ENCODE peak calls at places on chromosomes 2 and 18, in nine cellular contexts. One of them, this sample, is unnamed.
A peak's percentile ranks its signal among the peaks of the same experiment; 100 is the strongest.

GRCh38 chr2:100588071-100588786 is 25.4 kb downstream of the PDCL3 start:
- DNase-seq in right lobe of liver: no peak
- DNase-seq in dorsolateral prefrontal cortex: no peak
- DNase-seq in PC-9: peak; percentile 50
- DNase-seq in bronchial epithelial cell: peak; percentile 63
- DNase-seq in heart right ventricle: no peak
- DNase-seq in adrenal gland: peak; percentile 42
- DNase-seq in sigmoid colon: no peak
- DNase-seq in AG04450: no peak
- DNase-seq in this sample: no peak

GRCh38 chr2:47561906-47562305 is 158.9 kb downstream of the MSH2 start:
- DNase-seq in right lobe of liver: no peak
- DNase-seq in dorsolateral prefrontal cortex: no peak
- DNase-seq in PC-9: peak; percentile 49
- DNase-seq in bronchial epithelial cell: peak; percentile 20
- DNase-seq in heart right ventricle: no peak
- DNase-seq in adrenal gland: no peak
- DNase-seq in sigmoid colon: no peak
- DNase-seq in AG04450: no peak
- DNase-seq in this sample: no peak

GRCh38 chr2:171924170-171924942 is 2.1 kb downstream of the HAT1 start:
- DNase-seq in right lobe of liver: no peak
- DNase-seq in dorsolateral prefrontal cortex: no peak
- DNase-seq in PC-9: no peak
- DNase-seq in bronchial epithelial cell: no peak
- DNase-seq in heart right ventricle: no peak
- DNase-seq in adrenal gland: no peak
- DNase-seq in sigmoid colon: no peak
- DNase-seq in AG04450: no peak
- DNase-seq in this sample: no peak

GRCh38 chr2:48747319-48747718 is 8.2 kb downstream of the LHCGR start:
- DNase-seq in right lobe of liver: no peak
- DNase-seq in dorsolateral prefrontal cortex: no peak
- DNase-seq in PC-9: no peak
- DNase-seq in bronchial epithelial cell: no peak
- DNase-seq in heart right ventricle: no peak
- DNase-seq in adrenal gland: no peak
- DNase-seq in sigmoid colon: no peak
- DNase-seq in AG04450: no peak
- DNase-seq in this sample: no peak

GRCh38 chr18:35005963-35006577 is 35.1 kb upstream of the MAPRE2 start:
- DNase-seq in right lobe of liver: no peak
- DNase-seq in dorsolateral prefrontal cortex: no peak
- DNase-seq in PC-9: peak; percentile 32
- DNase-seq in bronchial epithelial cell: peak; percentile 68
- DNase-seq in heart right ventricle: peak; percentile 28
- DNase-seq in adrenal gland: no peak
- DNase-seq in sigmoid colon: no peak
- DNase-seq in AG04450: peak; percentile 27
- DNase-seq in this sample: no peak

GRCh38 chr2:182283512-182283911 is 143.3 kb downstream of the PDE1A start:
- DNase-seq in right lobe of liver: no peak
- DNase-seq in dorsolateral prefrontal cortex: no peak
- DNase-seq in PC-9: no peak
- DNase-seq in bronchial epithelial cell: peak; percentile 9
- DNase-seq in heart right ventricle: no peak
- DNase-seq in adrenal gland: no peak
- DNase-seq in sigmoid colon: no peak
- DNase-seq in AG04450: no peak
- DNase-seq in this sample: no peak

GRCh38 chr18:25099838-25100393 is 252.1 kb downstream of the ZNF521 start:
- DNase-seq in right lobe of liver: no peak
- DNase-seq in dorsolateral prefrontal cortex: no peak
- DNase-seq in PC-9: no peak
- DNase-seq in bronchial epithelial cell: no peak
- DNase-seq in heart right ventricle: no peak
- DNase-seq in adrenal gland: no peak
- DNase-seq in sigmoid colon: no peak
- DNase-seq in AG04450: peak; percentile 6
- DNase-seq in this sample: no peak

GRCh38 chr2:164722604-164723338 is 101.5 kb upstream of the GRB14 start:
- DNase-seq in right lobe of liver: no peak
- DNase-seq in dorsolateral prefrontal cortex: no peak
- DNase-seq in PC-9: no peak
- DNase-seq in bronchial epithelial cell: no peak
- DNase-seq in heart right ventricle: no peak
- DNase-seq in adrenal gland: no peak
- DNase-seq in sigmoid colon: no peak
- DNase-seq in AG04450: no peak
- DNase-seq in this sample: no peak

GRCh38 chr18:79608535-79608934 is 71.1 kb upstream of the CTDP1 start:
- DNase-seq in right lobe of liver: peak; percentile 31
- DNase-seq in dorsolateral prefrontal cortex: no peak
- DNase-seq in PC-9: no peak
- DNase-seq in bronchial epithelial cell: no peak
- DNase-seq in heart right ventricle: no peak
- DNase-seq in adrenal gland: no peak
- DNase-seq in sigmoid colon: peak; percentile 61
- DNase-seq in AG04450: no peak
- DNase-seq in this sample: no peak

GRCh38 chr18:79606621-79607331 is 72.8 kb upstream of the CTDP1 start:
- DNase-seq in right lobe of liver: peak; percentile 50
- DNase-seq in dorsolateral prefrontal cortex: no peak
- DNase-seq in PC-9: no peak
- DNase-seq in bronchial epithelial cell: no peak
- DNase-seq in heart right ventricle: no peak
- DNase-seq in adrenal gland: no peak
- DNase-seq in sigmoid colon: peak; percentile 51
- DNase-seq in AG04450: no peak
- DNase-seq in this sample: no peak

GRCh38 chr18:79608069-79608468 is 71.5 kb upstream of the CTDP1 start:
- DNase-seq in right lobe of liver: peak; percentile 9
- DNase-seq in dorsolateral prefrontal cortex: no peak
- DNase-seq in PC-9: no peak
- DNase-seq in bronchial epithelial cell: no peak
- DNase-seq in heart right ventricle: no peak
- DNase-seq in adrenal gland: no peak
- DNase-seq in sigmoid colon: peak; percentile 43
- DNase-seq in AG04450: no peak
- DNase-seq in this sample: peak; percentile 1

GRCh38 chr18:79609021-79609461 is 70.6 kb upstream of the CTDP1 start:
- DNase-seq in right lobe of liver: peak; percentile 25
- DNase-seq in dorsolateral prefrontal cortex: no peak
- DNase-seq in PC-9: no peak
- DNase-seq in bronchial epithelial cell: no peak
- DNase-seq in heart right ventricle: no peak
- DNase-seq in adrenal gland: no peak
- DNase-seq in sigmoid colon: peak; percentile 40
- DNase-seq in AG04450: no peak
- DNase-seq in this sample: peak; percentile 1

GRCh38 chr18:79607361-79607930 is 72.2 kb upstream of the CTDP1 start:
- DNase-seq in right lobe of liver: peak; percentile 40
- DNase-seq in dorsolateral prefrontal cortex: no peak
- DNase-seq in PC-9: no peak
- DNase-seq in bronchial epithelial cell: no peak
- DNase-seq in heart right ventricle: no peak
- DNase-seq in adrenal gland: no peak
- DNase-seq in sigmoid colon: peak; percentile 43
- DNase-seq in AG04450: no peak
- DNase-seq in this sample: no peak
- H3K27me3 ChIP-seq in right lobe of liver: no peaks in the 10 kb centered on the region
- H3K27me3 ChIP-seq in dorsolateral prefrontal cortex: peaks cover 13% of the 10 kb centered on the region
- H3K27me3 ChIP-seq in PC-9: peaks cover 71% of the 10 kb centered on the region
- H3K27me3 ChIP-seq in bronchial epithelial cell: no peaks in the 10 kb centered on the region
- H3K27me3 ChIP-seq in heart right ventricle: peaks cover 3% of the 10 kb centered on the region
- H3K27me3 ChIP-seq in adrenal gland: peaks cover 8% of the 10 kb centered on the region
- H3K27me3 ChIP-seq in sigmoid colon: no peaks in the 10 kb centered on the region
- H3K27me3 ChIP-seq in AG04450: peaks cover 2% of the 10 kb centered on the region
- H3K27me3 ChIP-seq in this sample: no peaks in the 10 kb centered on the region

GRCh38 chr2:54422072-54422581 is 34.0 kb upstream of the SPTBN1 start:
- DNase-seq in right lobe of liver: no peak
- DNase-seq in dorsolateral prefrontal cortex: no peak
- DNase-seq in PC-9: no peak
- DNase-seq in bronchial epithelial cell: no peak
- DNase-seq in heart right ventricle: no peak
- DNase-seq in adrenal gland: no peak
- DNase-seq in sigmoid colon: no peak
- DNase-seq in AG04450: no peak
- DNase-seq in this sample: no peak
- H3K27me3 ChIP-seq in right lobe of liver: no peaks in the 10 kb centered on the region
- H3K27me3 ChIP-seq in dorsolateral prefrontal cortex: no peaks in the 10 kb centered on the region
- H3K27me3 ChIP-seq in PC-9: no peaks in the 10 kb centered on the region
- H3K27me3 ChIP-seq in bronchial epithelial cell: no peaks in the 10 kb centered on the region
- H3K27me3 ChIP-seq in heart right ventricle: no peaks in the 10 kb centered on the region
- H3K27me3 ChIP-seq in adrenal gland: no peaks in the 10 kb centered on the region
- H3K27me3 ChIP-seq in sigmoid colon: no peaks in the 10 kb centered on the region
- H3K27me3 ChIP-seq in AG04450: no peaks in the 10 kb centered on the region
- H3K27me3 ChIP-seq in this sample: no peaks in the 10 kb centered on the region

GRCh38 chr2:91442246-91442905 is 2750.9 kb downstream of the RPIA start:
- DNase-seq in right lobe of liver: peak; percentile 62
- DNase-seq in dorsolateral prefrontal cortex: no peak
- DNase-seq in PC-9: no peak
- DNase-seq in bronchial epithelial cell: no peak
- DNase-seq in heart right ventricle: no peak
- DNase-seq in adrenal gland: no peak
- DNase-seq in sigmoid colon: peak; percentile 63
- DNase-seq in AG04450: no peak
- DNase-seq in this sample: peak; percentile 11
- H3K27me3 ChIP-seq in right lobe of liver: peaks cover 11% of the 10 kb centered on the region
- H3K27me3 ChIP-seq in dorsolateral prefrontal cortex: peaks cover 55% of the 10 kb centered on the region
- H3K27me3 ChIP-seq in PC-9: no peaks in the 10 kb centered on the region
- H3K27me3 ChIP-seq in bronchial epithelial cell: peaks cover 4% of the 10 kb centered on the region
- H3K27me3 ChIP-seq in heart right ventricle: peaks cover 45% of the 10 kb centered on the region
- H3K27me3 ChIP-seq in adrenal gland: peaks cover 27% of the 10 kb centered on the region
- H3K27me3 ChIP-seq in sigmoid colon: peaks cover 18% of the 10 kb centered on the region
- H3K27me3 ChIP-seq in AG04450: peaks cover 13% of the 10 kb centered on the region
- H3K27me3 ChIP-seq in this sample: peaks cover 13% of the 10 kb centered on the region

DNA sequence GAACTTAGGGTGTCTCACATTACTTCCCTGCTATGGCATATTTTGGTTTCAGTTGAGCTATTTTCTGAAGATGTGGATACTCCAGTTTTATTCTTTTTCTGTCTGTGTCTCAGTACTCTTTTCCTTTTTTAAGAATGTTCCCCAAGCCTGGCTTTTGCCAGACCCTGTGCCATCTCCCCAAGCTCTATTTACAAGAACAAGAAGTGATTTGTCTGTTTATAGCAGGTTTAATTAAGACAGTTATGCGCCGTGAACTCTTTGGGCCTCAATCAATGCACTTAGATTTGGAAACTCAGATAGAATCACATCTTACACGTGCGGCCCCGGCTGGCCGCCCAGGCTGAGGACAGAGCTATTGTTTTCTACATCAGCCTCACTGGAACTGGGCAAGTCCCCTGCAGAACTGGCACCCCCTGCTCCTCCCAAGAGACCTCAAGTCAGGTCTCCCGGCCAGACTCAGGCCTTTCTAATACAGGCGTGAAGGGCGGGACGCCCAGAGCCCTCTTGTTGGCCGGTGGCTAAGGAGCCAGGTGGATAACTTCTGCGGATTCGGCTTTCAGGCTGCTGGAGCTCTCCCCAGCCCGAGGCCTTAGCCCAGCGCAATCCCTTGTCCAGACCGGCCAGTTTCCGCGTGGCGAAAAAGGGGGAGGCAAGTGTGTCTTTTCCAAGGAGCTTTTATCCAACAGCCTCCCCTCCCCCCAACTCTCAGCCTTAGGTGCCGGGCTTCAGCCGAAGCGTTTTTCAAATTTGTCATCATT is 9.1 kb upstream of the SATB2 start:
- DNase-seq in right lobe of liver: no peak
- DNase-seq in dorsolateral prefrontal cortex: no peak
- DNase-seq in PC-9: no peak
- DNase-seq in bronchial epithelial cell: no peak
- DNase-seq in heart right ventricle: no peak
- DNase-seq in adrenal gland: no peak
- DNase-seq in sigmoid colon: no peak
- DNase-seq in AG04450: no peak
- DNase-seq in this sample: no peak
- H3K27me3 ChIP-seq in right lobe of liver: peaks cover 69% of the 10 kb centered on the region
- H3K27me3 ChIP-seq in dorsolateral prefrontal cortex: peaks cover 97% of the 10 kb centered on the region
- H3K27me3 ChIP-seq in PC-9: peaks cover 17% of the 10 kb centered on the region
- H3K27me3 ChIP-seq in bronchial epithelial cell: peaks cover 83% of the 10 kb centered on the region
- H3K27me3 ChIP-seq in heart right ventricle: peaks cover 100% of the 10 kb centered on the region
- H3K27me3 ChIP-seq in adrenal gland: peaks cover 95% of the 10 kb centered on the region
- H3K27me3 ChIP-seq in sigmoid colon: peaks cover 83% of the 10 kb centered on the region
- H3K27me3 ChIP-seq in AG04450: peaks cover 93% of the 10 kb centered on the region
- H3K27me3 ChIP-seq in this sample: peaks cover 73% of the 10 kb centered on the region

GRCh38 chr2:119440501-119440870 is 8.8 kb downstream of the TMEM37 start:
- DNase-seq in right lobe of liver: no peak
- DNase-seq in dorsolateral prefrontal cortex: no peak
- DNase-seq in PC-9: no peak
- DNase-seq in bronchial epithelial cell: no peak
- DNase-seq in heart right ventricle: no peak
- DNase-seq in adrenal gland: no peak
- DNase-seq in sigmoid colon: no peak
- DNase-seq in AG04450: no peak
- DNase-seq in this sample: no peak

GRCh38 chr2:119441376-119442231 is 9.9 kb downstream of the TMEM37 start:
- DNase-seq in right lobe of liver: no peak
- DNase-seq in dorsolateral prefrontal cortex: no peak
- DNase-seq in PC-9: no peak
- DNase-seq in bronchial epithelial cell: no peak
- DNase-seq in heart right ventricle: no peak
- DNase-seq in adrenal gland: no peak
- DNase-seq in sigmoid colon: no peak
- DNase-seq in AG04450: no peak
- DNase-seq in this sample: no peak

GRCh38 chr2:119440873-119441272 is 9.2 kb downstream of the TMEM37 start:
- DNase-seq in right lobe of liver: no peak
- DNase-seq in dorsolateral prefrontal cortex: no peak
- DNase-seq in PC-9: no peak
- DNase-seq in bronchial epithelial cell: no peak
- DNase-seq in heart right ventricle: no peak
- DNase-seq in adrenal gland: no peak
- DNase-seq in sigmoid colon: no peak
- DNase-seq in AG04450: no peak
- DNase-seq in this sample: no peak

GRCh38 chr2:119439574-119440500 is 8.2 kb downstream of the TMEM37 start:
- DNase-seq in right lobe of liver: no peak
- DNase-seq in dorsolateral prefrontal cortex: no peak
- DNase-seq in PC-9: no peak
- DNase-seq in bronchial epithelial cell: no peak
- DNase-seq in heart right ventricle: no peak
- DNase-seq in adrenal gland: no peak
- DNase-seq in sigmoid colon: no peak
- DNase-seq in AG04450: no peak
- DNase-seq in this sample: peak; percentile 80

DNA sequence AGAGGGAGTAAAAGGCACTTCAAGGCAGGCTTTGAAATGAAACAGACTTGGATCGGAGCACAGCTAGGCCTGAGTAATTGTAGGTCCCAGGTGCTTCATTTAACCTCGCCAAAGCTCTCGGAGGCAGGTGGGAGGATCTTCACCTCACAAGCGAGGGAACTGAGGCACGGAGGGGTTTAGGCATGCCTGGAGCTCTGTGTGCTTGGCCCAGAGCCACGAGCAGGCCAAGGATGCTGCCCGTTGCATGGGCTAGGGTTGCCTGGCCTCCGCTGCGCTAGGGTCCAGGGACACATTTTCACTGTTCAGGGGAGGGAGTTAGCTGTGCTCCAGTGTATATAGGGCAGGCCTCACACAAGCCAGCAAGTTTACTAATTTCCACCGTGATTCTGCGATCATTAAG is 11.2 kb downstream of the TMEM37 start:
- DNase-seq in right lobe of liver: no peak
- DNase-seq in dorsolateral prefrontal cortex: no peak
- DNase-seq in PC-9: no peak
- DNase-seq in bronchial epithelial cell: no peak
- DNase-seq in heart right ventricle: no peak
- DNase-seq in adrenal gland: no peak
- DNase-seq in sigmoid colon: no peak
- DNase-seq in AG04450: no peak
- DNase-seq in this sample: no peak
- H3K27me3 ChIP-seq in right lobe of liver: no peaks in the 10 kb centered on the region
- H3K27me3 ChIP-seq in dorsolateral prefrontal cortex: no peaks in the 10 kb centered on the region
- H3K27me3 ChIP-seq in PC-9: peaks cover 16% of the 10 kb centered on the region
- H3K27me3 ChIP-seq in bronchial epithelial cell: no peaks in the 10 kb centered on the region
- H3K27me3 ChIP-seq in heart right ventricle: peaks cover 9% of the 10 kb centered on the region
- H3K27me3 ChIP-seq in adrenal gland: no peaks in the 10 kb centered on the region
- H3K27me3 ChIP-seq in sigmoid colon: no peaks in the 10 kb centered on the region
- H3K27me3 ChIP-seq in AG04450: peaks cover 16% of the 10 kb centered on the region
- H3K27me3 ChIP-seq in this sample: no peaks in the 10 kb centered on the region